ENCODE peak calls at places on chromosome 21, in six cellular contexts. G is A549, R is IMR-90, D is SK-N-SH, Y is K562, N is HepG2. S is an unnamed sample.

GRCh38 chr21:34790834-34791233 is 122.0 kb downstream of the CLIC6 start:
- DNase-seq in G (no peak), R (peak; percentile 42), D (peak; percentile 34), Y (no peak), N (no peak), S (no peak)

GRCh38 chr21:20811702-20812101 is 186.5 kb upstream of the NCAM2 start:
- DNase-seq in G (no peak), R (no peak), D (no peak), Y (no peak), N (no peak), S (no peak)

GRCh38 chr21:27725916-27726315 is 759.0 kb upstream of the ADAMTS5 start:
- DNase-seq in G (no peak), R (peak; percentile 45), D (no peak), Y (no peak), N (no peak), S (no peak)

GRCh38 chr21:33198346-33199135 is 31.2 kb upstream of the IFNAR2 start:
- DNase-seq in G (no peak), R (peak; percentile 63), D (no peak), Y (no peak), N (no peak), S (no peak)

GRCh38 chr21:22791376-22791775 is 1793.2 kb downstream of the NCAM2 start:
- DNase-seq in G (no peak), R (no peak), D (no peak), Y (no peak), N (no peak), S (no peak)

GRCh38 chr21:26451014-26451740 is 121.9 kb downstream of the CYYR1 start:
- DNase-seq in G (no peak), R (no peak), D (no peak), Y (no peak), N (no peak), S (no peak)

GRCh38 chr21:33801424-33802405 is 113.9 kb downstream of the ATP5PO start:
- DNase-seq in G (peak; percentile 71), R (peak; percentile 80), D (no peak), Y (no peak), N (peak; percentile 1), S (no peak)

GRCh38 chr21:33834801-33835500 is 80.7 kb downstream of the ATP5PO start:
- DNase-seq in G (no peak), R (no peak), D (no peak), Y (no peak), N (no peak), S (no peak)

GRCh38 chr21:16815228-16815627 is 697.6 kb upstream of the CXADR start:
- DNase-seq in G (no peak), R (no peak), D (no peak), Y (no peak), N (no peak), S (no peak)

GRCh38 chr21:31524140-31524539 is 135.4 kb upstream of the SOD1 start:
- DNase-seq in G (peak; percentile 19), R (no peak), D (no peak), Y (no peak), N (no peak), S (no peak)

GRCh38 chr21:33700491-33700890 is 58.2 kb downstream of the ITSN1 start:
- DNase-seq in G (no peak), R (no peak), D (no peak), Y (no peak), N (no peak), S (no peak)

GRCh38 chr21:32803651-32804050 is 32.1 kb upstream of the PAXBP1 start:
- DNase-seq in G (no peak), R (peak; percentile 30), D (no peak), Y (no peak), N (no peak), S (no peak)

GRCh38 chr21:33402011-33402979 is 918 bp upstream of the IFNGR2 start:
- DNase-seq in G (no peak), R (peak; percentile 71), D (peak; percentile 78), Y (no peak), N (no peak), S (no peak)

GRCh38 chr21:20388400-20388799 is 609.8 kb upstream of the NCAM2 start:
- DNase-seq in G (no peak), R (no peak), D (no peak), Y (no peak), N (no peak), S (no peak)

GRCh38 chr21:31786164-31786920 is 54.4 kb upstream of the SCAF4 start:
- DNase-seq in G (no peak), R (no peak), D (no peak), Y (no peak), N (no peak), S (no peak)

GRCh38 chr21:29360799-29361765 is 62.4 kb downstream of the BACH1 start:
- DNase-seq in G (peak; percentile 12), R (peak; percentile 40), D (no peak), Y (no peak), N (no peak), S (no peak)

GRCh38 chr21:32412162-32412997 is at the start of gene EVA1C:
- DNase-seq in G (peak; percentile 58), R (peak; percentile 30), D (peak; percentile 82), Y (peak; percentile 30), N (no peak), S (no peak)

GRCh38 chr21:20270365-20271055 is 727.7 kb upstream of the NCAM2 start:
- DNase-seq in G (no peak), R (no peak), D (no peak), Y (no peak), N (no peak), S (no peak)

GRCh38 chr21:39822042-39822441 is 45.2 kb upstream of the PCP4 start:
- DNase-seq in G (no peak), R (no peak), D (no peak), Y (no peak), N (no peak), S (no peak)

GRCh38 chr21:32096411-32096810 is 182.4 kb downstream of the MIS18A start:
- DNase-seq in G (peak; percentile 18), R (no peak), D (peak; percentile 56), Y (peak; percentile 56), N (peak; percentile 13), S (no peak)

GRCh38 chr21:34822209-34822608 is 153.4 kb downstream of the CLIC6 start:
- DNase-seq in G (no peak), R (no peak), D (no peak), Y (no peak), N (no peak), S (no peak)

GRCh38 chr21:27513016-27513415 is 546.1 kb upstream of the ADAMTS5 start:
- DNase-seq in G (no peak), R (no peak), D (peak; percentile 3), Y (no peak), N (no peak), S (no peak)

GRCh38 chr21:37787456-37787855 is 128.8 kb downstream of the KCNJ6 start:
- DNase-seq in G (peak; percentile 53), R (peak; percentile 93), D (no peak), Y (no peak), N (no peak), S (no peak)

GRCh38 chr21:28602581-28602980 is 390.1 kb downstream of the LTN1 start:
- DNase-seq in G (no peak), R (no peak), D (no peak), Y (no peak), N (no peak), S (no peak)

GRCh38 chr21:16534408-16535099 is 804.8 kb downstream of the USP25 start:
- DNase-seq in G (peak; percentile 70), R (peak; percentile 32), D (peak; percentile 51), Y (no peak), N (no peak), S (no peak)

GRCh38 chr21:30408782-30409494 is 13.1 kb downstream of the KRTAP13-1 start:
- DNase-seq in G (peak; percentile 72), R (no peak), D (peak; percentile 49), Y (no peak), N (peak; percentile 14), S (no peak)
- TF ChIP-seq SMC3 in G (no peak), R (no peak), D (peak; percentile 32), Y (no peak), N (peak; percentile 14), S (no peak)

GRCh38 chr21:41570791-41571355 is 62.9 kb upstream of the TMPRSS2 start:
- DNase-seq in G (no peak), R (no peak), D (no peak), Y (no peak), N (no peak), S (peak; percentile 62)
- TF ChIP-seq SMC3 in G (no peak), R (no peak), D (no peak), Y (no peak), N (no peak), S (no peak)

DNA sequence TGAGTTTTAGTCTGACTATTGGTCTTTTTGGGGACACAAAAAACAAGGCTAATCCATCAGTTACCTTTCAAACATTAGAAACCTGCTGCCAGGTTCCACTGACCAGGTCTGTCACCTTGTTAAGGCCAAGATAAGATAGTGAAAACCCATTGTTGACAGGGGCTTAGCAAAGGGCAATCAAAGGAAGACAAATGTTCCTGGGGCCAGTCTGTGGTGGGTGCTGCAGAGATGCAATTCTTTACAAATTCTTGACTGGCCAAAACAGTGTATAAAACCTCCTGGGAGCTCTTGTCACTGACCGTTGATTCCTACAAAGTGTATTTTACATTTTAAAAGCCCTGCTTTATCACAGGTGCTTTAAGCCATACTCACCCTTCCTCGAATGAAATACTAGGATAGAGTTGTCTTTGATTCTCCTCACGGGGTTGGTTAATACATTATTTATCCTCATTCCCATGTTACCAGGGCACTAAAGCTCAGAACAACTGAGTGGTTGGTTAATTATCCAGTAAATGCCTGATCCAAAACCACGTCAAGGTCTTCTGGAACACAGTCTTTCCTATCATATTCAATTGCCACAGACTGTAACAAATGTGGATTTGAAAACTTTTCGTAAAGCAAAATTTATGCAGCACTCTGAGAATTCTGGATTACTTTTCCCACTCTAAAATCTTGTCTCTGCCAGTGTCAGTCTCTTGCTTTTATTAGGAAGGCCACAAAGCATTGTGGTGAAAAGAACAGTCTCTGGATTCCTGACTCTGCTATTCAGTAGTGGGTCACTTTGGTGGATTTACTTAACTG is 77.2 kb downstream of the NRIP1 start:
- DNase-seq in G (no peak), R (no peak), D (no peak), Y (no peak), N (no peak), S (no peak)
- TF ChIP-seq SMC3 in G (no peak), R (no peak), D (no peak), Y (no peak), N (no peak), S (no peak)

GRCh38 chr21:45367402-45368351 is 37.3 kb upstream of the COL18A1 start:
- DNase-seq in G (no peak), R (no peak), D (peak; percentile 64), Y (no peak), N (peak; percentile 60), S (no peak)

GRCh38 chr21:45365186-45365607 is 39.8 kb upstream of the COL18A1 start:
- DNase-seq in G (no peak), R (no peak), D (no peak), Y (no peak), N (no peak), S (no peak)

GRCh38 chr21:45366931-45367401 is 38.0 kb upstream of the COL18A1 start:
- DNase-seq in G (peak; percentile 79), R (peak; percentile 98), D (peak; percentile 79), Y (peak; percentile 74), N (peak; percentile 74), S (no peak)

GRCh38 chr21:45365608-45366241 is 39.2 kb upstream of the COL18A1 start:
- DNase-seq in G (peak; percentile 73), R (peak; percentile 68), D (no peak), Y (no peak), N (peak; percentile 92), S (no peak)

DNA sequence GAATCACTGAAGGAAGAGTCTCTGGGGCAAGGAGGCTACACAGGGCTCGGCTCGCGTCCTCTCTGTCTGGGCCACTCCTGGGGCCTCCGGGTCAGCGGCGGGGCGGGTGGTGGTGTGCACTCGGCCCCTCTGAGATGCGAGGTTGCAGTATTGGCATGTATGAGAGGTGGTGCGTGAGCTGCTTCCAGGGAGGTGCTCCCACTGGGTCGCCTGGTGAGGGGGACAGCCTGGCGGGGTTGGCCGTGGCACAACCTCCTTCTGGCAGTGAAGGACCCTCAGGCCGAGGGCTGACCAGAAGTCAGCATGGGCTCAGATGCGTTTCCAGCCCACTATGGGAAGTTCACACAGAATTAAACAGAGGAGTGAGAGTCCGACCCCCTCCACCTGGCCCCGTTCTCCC is 38.5 kb upstream of the COL18A1 start:
- DNase-seq in G (no peak), R (no peak), D (no peak), Y (no peak), N (no peak), S (no peak)
- TF ChIP-seq SMC3 in G (no peak), R (no peak), D (no peak), Y (no peak), N (no peak), S (no peak)